ENCODE peak calls at places on chromosomes 6 and 20, in seven cellular contexts. One of them, this sample, is unnamed.

GRCh38 chr6:123022980-123023379 is 26.9 kb downstream of the CLVS2 start:
- DNase-seq in fibroblast of pulmonary artery: peak; percentile 41
- DNase-seq in stomach: no peak
- DNase-seq in SJCRH30: peak; percentile 46
- DNase-seq in PC-9: no peak
- DNase-seq in AG10803: no peak
- DNase-seq in IMR-90: no peak
- DNase-seq in this sample: no peak

GRCh38 chr6:106225581-106225980 is 100.0 kb downstream of the ATG5 start:
- DNase-seq in fibroblast of pulmonary artery: no peak
- DNase-seq in stomach: no peak
- DNase-seq in SJCRH30: no peak
- DNase-seq in PC-9: no peak
- DNase-seq in AG10803: no peak
- DNase-seq in IMR-90: no peak
- DNase-seq in this sample: peak; percentile 14

GRCh38 chr20:13180986-13181889 is 39.8 kb upstream of the ISM1 start:
- DNase-seq in fibroblast of pulmonary artery: no peak
- DNase-seq in stomach: no peak
- DNase-seq in SJCRH30: no peak
- DNase-seq in PC-9: no peak
- DNase-seq in AG10803: no peak
- DNase-seq in IMR-90: no peak
- DNase-seq in this sample: no peak

GRCh38 chr20:64100946-64101688 is 6.2 kb downstream of the NPBWR2 start:
- DNase-seq in fibroblast of pulmonary artery: no peak
- DNase-seq in stomach: no peak
- DNase-seq in SJCRH30: no peak
- DNase-seq in PC-9: no peak
- DNase-seq in AG10803: no peak
- DNase-seq in IMR-90: no peak
- DNase-seq in this sample: no peak

GRCh38 chr20:32112862-32113261 is 3.3 kb downstream of the TM9SF4 start:
- DNase-seq in fibroblast of pulmonary artery: no peak
- DNase-seq in stomach: peak; percentile 28
- DNase-seq in SJCRH30: no peak
- DNase-seq in PC-9: no peak
- DNase-seq in AG10803: no peak
- DNase-seq in IMR-90: no peak
- DNase-seq in this sample: no peak

GRCh38 chr6:63640062-63640461 is 4.5 kb downstream of the PHF3 start:
- DNase-seq in fibroblast of pulmonary artery: peak; percentile 43
- DNase-seq in stomach: no peak
- DNase-seq in SJCRH30: no peak
- DNase-seq in PC-9: no peak
- DNase-seq in AG10803: peak; percentile 77
- DNase-seq in IMR-90: peak; percentile 79
- DNase-seq in this sample: peak; percentile 65

GRCh38 chr20:1310087-1310486 is 18.9 kb downstream of the SDCBP2 start:
- DNase-seq in fibroblast of pulmonary artery: no peak
- DNase-seq in stomach: no peak
- DNase-seq in SJCRH30: no peak
- DNase-seq in PC-9: no peak
- DNase-seq in AG10803: no peak
- DNase-seq in IMR-90: no peak
- DNase-seq in this sample: no peak

GRCh38 chr20:19821605-19822004 is 63.5 kb downstream of the RIN2 start:
- DNase-seq in fibroblast of pulmonary artery: no peak
- DNase-seq in stomach: no peak
- DNase-seq in SJCRH30: no peak
- DNase-seq in PC-9: no peak
- DNase-seq in AG10803: no peak
- DNase-seq in IMR-90: no peak
- DNase-seq in this sample: no peak

GRCh38 chr6:89317067-89317466 is 2.0 kb upstream of the GABRR2 start:
- DNase-seq in fibroblast of pulmonary artery: no peak
- DNase-seq in stomach: no peak
- DNase-seq in SJCRH30: no peak
- DNase-seq in PC-9: no peak
- DNase-seq in AG10803: no peak
- DNase-seq in IMR-90: no peak
- DNase-seq in this sample: no peak

GRCh38 chr6:161242113-161242512 is 31.7 kb downstream of the AGPAT4 start:
- DNase-seq in fibroblast of pulmonary artery: no peak
- DNase-seq in stomach: no peak
- DNase-seq in SJCRH30: no peak
- DNase-seq in PC-9: no peak
- DNase-seq in AG10803: no peak
- DNase-seq in IMR-90: no peak
- DNase-seq in this sample: no peak

GRCh38 chr6:32668226-32668747 is 1.8 kb upstream of the HLA-DQB1 start:
- DNase-seq in fibroblast of pulmonary artery: peak; percentile 23
- DNase-seq in stomach: peak; percentile 50
- DNase-seq in SJCRH30: no peak
- DNase-seq in PC-9: no peak
- DNase-seq in AG10803: no peak
- DNase-seq in IMR-90: peak; percentile 19
- DNase-seq in this sample: no peak

GRCh38 chr20:24658920-24659660 is 189.7 kb downstream of the SYNDIG1 start:
- DNase-seq in fibroblast of pulmonary artery: no peak
- DNase-seq in stomach: no peak
- DNase-seq in SJCRH30: no peak
- DNase-seq in PC-9: no peak
- DNase-seq in AG10803: no peak
- DNase-seq in IMR-90: no peak
- DNase-seq in this sample: no peak

GRCh38 chr6:149646599-149646998 is 1.9 kb downstream of the KATNA1 start:
- DNase-seq in fibroblast of pulmonary artery: no peak
- DNase-seq in stomach: no peak
- DNase-seq in SJCRH30: no peak
- DNase-seq in PC-9: no peak
- DNase-seq in AG10803: no peak
- DNase-seq in IMR-90: no peak
- DNase-seq in this sample: no peak
- H3K4me3 ChIP-seq in fibroblast of pulmonary artery: peak overlapping the region; percentile 69
- H3K4me3 ChIP-seq in stomach: peak overlapping the region; percentile 62
- H3K4me3 ChIP-seq in SJCRH30: peak overlapping the region; percentile 79
- H3K4me3 ChIP-seq in PC-9: peak overlapping the region; percentile 81
- H3K4me3 ChIP-seq in AG10803: peak overlapping the region; percentile 76
- H3K4me3 ChIP-seq in IMR-90: peak overlapping the region; percentile 90
- H3K4me3 ChIP-seq in this sample: peak overlapping the region; percentile 88

DNA sequence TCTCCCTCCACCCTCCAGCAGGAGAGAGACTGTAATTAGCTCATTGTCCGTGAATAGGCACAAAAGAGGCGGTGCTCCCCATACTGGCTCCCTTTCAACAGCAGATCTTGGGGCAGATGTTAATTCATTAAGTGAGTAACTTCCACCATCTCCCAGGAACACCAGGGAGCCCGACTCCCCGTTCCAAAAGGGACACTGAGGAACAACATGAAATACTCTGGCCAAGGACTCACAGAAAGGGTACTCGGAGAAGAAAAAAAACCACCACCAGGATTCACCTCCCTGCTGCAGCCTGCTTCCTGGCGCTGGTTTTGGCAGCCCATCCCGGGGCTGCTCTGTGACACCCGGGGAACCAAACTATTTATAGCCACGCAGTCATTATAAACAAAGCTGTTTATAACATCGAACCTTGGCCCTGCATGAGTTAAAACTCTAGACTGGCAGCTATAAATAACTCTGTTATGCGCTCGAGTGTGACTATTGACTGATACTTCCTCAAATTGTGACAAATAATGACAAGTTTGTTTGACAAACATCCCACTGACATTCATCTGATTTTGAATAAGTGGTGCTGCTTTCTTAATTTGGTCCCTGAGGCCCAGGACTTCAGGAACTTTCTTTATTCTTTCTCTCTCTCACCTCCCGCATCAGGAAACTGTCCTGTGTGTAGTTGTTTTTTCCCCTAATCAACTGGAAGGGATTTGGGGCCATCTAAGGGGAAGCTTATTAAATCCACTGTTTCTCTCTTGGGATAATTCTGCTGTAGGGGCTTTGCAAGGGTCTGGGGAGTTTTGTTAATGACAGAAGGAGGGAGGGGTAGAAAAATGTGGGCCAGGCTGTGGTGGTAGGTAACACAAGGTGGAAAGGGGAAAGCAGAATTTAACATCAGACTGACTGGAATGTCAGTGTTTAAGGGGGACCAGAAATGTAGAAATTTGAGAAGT is 521.6 kb downstream of the CD83 start:
- DNase-seq in fibroblast of pulmonary artery: peak; percentile 41
- DNase-seq in stomach: no peak
- DNase-seq in SJCRH30: peak; percentile 37
- DNase-seq in PC-9: no peak
- DNase-seq in AG10803: peak; percentile 53
- DNase-seq in IMR-90: peak; percentile 60
- DNase-seq in this sample: peak; percentile 44
- H3K4me3 ChIP-seq in fibroblast of pulmonary artery: no peak overlapping the region
- H3K4me3 ChIP-seq in stomach: peak overlapping the region; percentile 15
- H3K4me3 ChIP-seq in SJCRH30: peak overlapping the region; percentile 15
- H3K4me3 ChIP-seq in PC-9: no peak overlapping the region
- H3K4me3 ChIP-seq in AG10803: peak overlapping the region; percentile 24
- H3K4me3 ChIP-seq in IMR-90: peak overlapping the region; percentile 17
- H3K4me3 ChIP-seq in this sample: no peak overlapping the region

GRCh38 chr6:26284537-26285142 is 80.4 kb upstream of the BTN3A2 start:
- DNase-seq in fibroblast of pulmonary artery: peak; percentile 76
- DNase-seq in stomach: peak; percentile 55
- DNase-seq in SJCRH30: peak; percentile 45
- DNase-seq in PC-9: peak; percentile 40
- DNase-seq in AG10803: peak; percentile 69
- DNase-seq in IMR-90: peak; percentile 74
- DNase-seq in this sample: no peak
- H3K4me3 ChIP-seq in fibroblast of pulmonary artery: peak overlapping the region; percentile 83
- H3K4me3 ChIP-seq in stomach: peak overlapping the region; percentile 56
- H3K4me3 ChIP-seq in SJCRH30: peak overlapping the region; percentile 68
- H3K4me3 ChIP-seq in PC-9: peak overlapping the region; percentile 84
- H3K4me3 ChIP-seq in AG10803: peak overlapping the region; percentile 95
- H3K4me3 ChIP-seq in IMR-90: peak overlapping the region; percentile 59
- H3K4me3 ChIP-seq in this sample: peak overlapping the region; percentile 70

GRCh38 chr6:62284725-62285124 is 1.3 kb downstream of the KHDRBS2 start:
- DNase-seq in fibroblast of pulmonary artery: no peak
- DNase-seq in stomach: no peak
- DNase-seq in SJCRH30: no peak
- DNase-seq in PC-9: no peak
- DNase-seq in AG10803: no peak
- DNase-seq in IMR-90: no peak
- DNase-seq in this sample: no peak

GRCh38 chr6:62286470-62286843 is 432 bp upstream of the KHDRBS2 start:
- DNase-seq in fibroblast of pulmonary artery: no peak
- DNase-seq in stomach: no peak
- DNase-seq in SJCRH30: no peak
- DNase-seq in PC-9: no peak
- DNase-seq in AG10803: no peak
- DNase-seq in IMR-90: no peak
- DNase-seq in this sample: no peak

GRCh38 chr6:62283359-62283758 is 2.7 kb downstream of the KHDRBS2 start:
- DNase-seq in fibroblast of pulmonary artery: no peak
- DNase-seq in stomach: no peak
- DNase-seq in SJCRH30: no peak
- DNase-seq in PC-9: no peak
- DNase-seq in AG10803: no peak
- DNase-seq in IMR-90: no peak
- DNase-seq in this sample: no peak

GRCh38 chr6:62285612-62286469 is at the start of gene KHDRBS2:
- DNase-seq in fibroblast of pulmonary artery: peak; percentile 0
- DNase-seq in stomach: peak; percentile 66
- DNase-seq in SJCRH30: no peak
- DNase-seq in PC-9: no peak
- DNase-seq in AG10803: no peak
- DNase-seq in IMR-90: no peak
- DNase-seq in this sample: no peak

DNA sequence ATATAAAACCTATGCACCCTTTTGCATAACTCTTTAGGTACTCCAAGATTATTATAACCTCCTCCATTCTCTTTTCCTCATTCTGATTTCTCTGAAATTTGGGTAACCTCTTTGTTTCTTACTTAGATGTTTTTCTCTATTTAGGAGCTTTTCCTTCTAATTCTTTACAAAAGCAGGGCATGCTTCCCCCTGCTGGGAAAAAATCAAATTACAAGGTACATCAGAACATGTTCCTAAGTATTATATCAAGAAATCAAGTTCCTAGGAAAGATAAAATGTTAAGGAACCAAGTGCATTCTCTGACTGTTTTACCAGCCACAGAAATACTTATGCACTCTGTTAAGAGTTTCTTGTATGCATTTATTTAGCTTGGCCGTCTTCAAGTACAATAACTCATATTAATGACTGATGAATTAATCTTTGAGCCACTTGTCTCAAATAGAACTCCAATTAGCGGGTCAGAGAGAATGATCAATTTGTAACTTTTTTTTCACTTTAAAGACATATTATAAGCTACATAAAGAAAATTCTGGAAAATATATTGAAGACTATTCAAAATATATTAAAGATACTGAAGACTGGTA is 2.1 kb downstream of the KHDRBS2 start:
- DNase-seq in fibroblast of pulmonary artery: peak; percentile 24
- DNase-seq in stomach: no peak
- DNase-seq in SJCRH30: peak; percentile 49
- DNase-seq in PC-9: no peak
- DNase-seq in AG10803: peak; percentile 9
- DNase-seq in IMR-90: peak; percentile 0
- DNase-seq in this sample: no peak
- H3K4me3 ChIP-seq in fibroblast of pulmonary artery: no peak overlapping the region
- H3K4me3 ChIP-seq in stomach: no peak overlapping the region
- H3K4me3 ChIP-seq in SJCRH30: no peak overlapping the region
- H3K4me3 ChIP-seq in PC-9: no peak overlapping the region
- H3K4me3 ChIP-seq in AG10803: no peak overlapping the region
- H3K4me3 ChIP-seq in IMR-90: no peak overlapping the region
- H3K4me3 ChIP-seq in this sample: no peak overlapping the region

GRCh38 chr6:33957391-33958207 is 153.8 kb upstream of the MLN start:
- DNase-seq in fibroblast of pulmonary artery: no peak
- DNase-seq in stomach: no peak
- DNase-seq in SJCRH30: no peak
- DNase-seq in PC-9: no peak
- DNase-seq in AG10803: no peak
- DNase-seq in IMR-90: no peak
- DNase-seq in this sample: no peak
- H3K4me3 ChIP-seq in fibroblast of pulmonary artery: no peak overlapping the region
- H3K4me3 ChIP-seq in stomach: no peak overlapping the region
- H3K4me3 ChIP-seq in SJCRH30: no peak overlapping the region
- H3K4me3 ChIP-seq in PC-9: no peak overlapping the region
- H3K4me3 ChIP-seq in AG10803: no peak overlapping the region
- H3K4me3 ChIP-seq in IMR-90: no peak overlapping the region
- H3K4me3 ChIP-seq in this sample: no peak overlapping the region